ENCODE peak calls at places on chromosomes 1 and 21, in seven cellular contexts. One of them, this sample, is unnamed.

GRCh38 chr1:41672173-41672572 is 187.7 kb upstream of the EDN2 start:
- DNase-seq in BJ: peak; percentile 37
- DNase-seq in AG04450: peak; percentile 62
- DNase-seq in OCI-LY7: no peak
- DNase-seq in adrenal gland: no peak
- DNase-seq in PC-3: peak; percentile 94
- DNase-seq in GM12865: no peak
- DNase-seq in this sample: peak; percentile 64

GRCh38 chr1:117370071-117370470 is 2.8 kb downstream of the MAN1A2 start:
- DNase-seq in AG04450: no peak
- DNase-seq in PC-3: peak; percentile 24
- DNase-seq in BJ: no peak
- DNase-seq in GM12865: no peak
- DNase-seq in OCI-LY7: no peak
- DNase-seq in adrenal gland: no peak
- DNase-seq in this sample: no peak

GRCh38 chr1:55457874-55458273 is 242.7 kb upstream of the USP24 start:
- DNase-seq in adrenal gland: no peak
- DNase-seq in BJ: no peak
- DNase-seq in AG04450: no peak
- DNase-seq in PC-3: no peak
- DNase-seq in OCI-LY7: no peak
- DNase-seq in GM12865: no peak
- DNase-seq in this sample: no peak

GRCh38 chr1:238652346-238652968 is 733.9 kb upstream of the CHRM3 start:
- DNase-seq in OCI-LY7: no peak
- DNase-seq in AG04450: no peak
- DNase-seq in adrenal gland: no peak
- DNase-seq in PC-3: peak; percentile 62
- DNase-seq in GM12865: no peak
- DNase-seq in BJ: no peak
- DNase-seq in this sample: no peak

GRCh38 chr21:26194811-26195251 is 24.3 kb upstream of the APP start:
- DNase-seq in GM12865: no peak
- DNase-seq in adrenal gland: no peak
- DNase-seq in BJ: peak; percentile 58
- DNase-seq in AG04450: no peak
- DNase-seq in OCI-LY7: no peak
- DNase-seq in PC-3: no peak
- DNase-seq in this sample: no peak

GRCh38 chr1:16605532-16605931 is 7.8 kb downstream of the NBPF1 start:
- DNase-seq in OCI-LY7: no peak
- DNase-seq in AG04450: no peak
- DNase-seq in GM12865: no peak
- DNase-seq in PC-3: no peak
- DNase-seq in adrenal gland: no peak
- DNase-seq in BJ: no peak
- DNase-seq in this sample: no peak

GRCh38 chr1:3409737-3410434 is 44.6 kb upstream of the ARHGEF16 start:
- DNase-seq in GM12865: no peak
- DNase-seq in AG04450: no peak
- DNase-seq in BJ: no peak
- DNase-seq in PC-3: peak; percentile 80
- DNase-seq in OCI-LY7: no peak
- DNase-seq in adrenal gland: peak; percentile 38
- DNase-seq in this sample: peak; percentile 4

GRCh38 chr1:97088386-97088785 is 366.8 kb downstream of the PTBP2 start:
- DNase-seq in PC-3: no peak
- DNase-seq in BJ: no peak
- DNase-seq in AG04450: no peak
- DNase-seq in adrenal gland: no peak
- DNase-seq in GM12865: no peak
- DNase-seq in OCI-LY7: no peak
- DNase-seq in this sample: no peak

GRCh38 chr1:48341221-48341620 is 118.7 kb downstream of the SLC5A9 start:
- DNase-seq in PC-3: peak; percentile 25
- DNase-seq in GM12865: no peak
- DNase-seq in OCI-LY7: no peak
- DNase-seq in AG04450: no peak
- DNase-seq in adrenal gland: no peak
- DNase-seq in BJ: no peak
- DNase-seq in this sample: no peak

GRCh38 chr1:225914391-225914790 is 9.7 kb downstream of the PYCR2 start:
- DNase-seq in OCI-LY7: no peak
- DNase-seq in BJ: no peak
- DNase-seq in adrenal gland: no peak
- DNase-seq in AG04450: no peak
- DNase-seq in GM12865: no peak
- DNase-seq in PC-3: no peak
- DNase-seq in this sample: no peak

GRCh38 chr1:225908013-225908640 is 15.9 kb downstream of the PYCR2 start:
- DNase-seq in GM12865: no peak
- DNase-seq in AG04450: no peak
- DNase-seq in adrenal gland: no peak
- DNase-seq in BJ: no peak
- DNase-seq in OCI-LY7: no peak
- DNase-seq in PC-3: no peak
- DNase-seq in this sample: no peak

GRCh38 chr1:225909477-225909876 is 14.6 kb downstream of the PYCR2 start:
- DNase-seq in adrenal gland: no peak
- DNase-seq in GM12865: no peak
- DNase-seq in AG04450: no peak
- DNase-seq in OCI-LY7: no peak
- DNase-seq in PC-3: no peak
- DNase-seq in BJ: no peak
- DNase-seq in this sample: no peak

GRCh38 chr1:225908773-225909172 is 15.3 kb downstream of the PYCR2 start:
- DNase-seq in GM12865: no peak
- DNase-seq in AG04450: no peak
- DNase-seq in OCI-LY7: no peak
- DNase-seq in BJ: no peak
- DNase-seq in adrenal gland: no peak
- DNase-seq in PC-3: no peak
- DNase-seq in this sample: no peak

GRCh38 chr1:225911207-225912130 is 12.6 kb downstream of the PYCR2 start:
- DNase-seq in AG04450: no peak
- DNase-seq in GM12865: peak; percentile 72
- DNase-seq in BJ: no peak
- DNase-seq in OCI-LY7: no peak
- DNase-seq in PC-3: no peak
- DNase-seq in adrenal gland: peak; percentile 75
- DNase-seq in this sample: no peak
- H3K4me3 ChIP-seq in AG04450: peak overlapping the region; percentile 10
- H3K4me3 ChIP-seq in GM12865: no peak overlapping the region
- H3K4me3 ChIP-seq in BJ: no peak overlapping the region
- H3K4me3 ChIP-seq in OCI-LY7: no peak overlapping the region
- H3K4me3 ChIP-seq in PC-3: no peak overlapping the region
- H3K4me3 ChIP-seq in adrenal gland: peak overlapping the region; percentile 13
- H3K4me3 ChIP-seq in this sample: no peak overlapping the region

DNA sequence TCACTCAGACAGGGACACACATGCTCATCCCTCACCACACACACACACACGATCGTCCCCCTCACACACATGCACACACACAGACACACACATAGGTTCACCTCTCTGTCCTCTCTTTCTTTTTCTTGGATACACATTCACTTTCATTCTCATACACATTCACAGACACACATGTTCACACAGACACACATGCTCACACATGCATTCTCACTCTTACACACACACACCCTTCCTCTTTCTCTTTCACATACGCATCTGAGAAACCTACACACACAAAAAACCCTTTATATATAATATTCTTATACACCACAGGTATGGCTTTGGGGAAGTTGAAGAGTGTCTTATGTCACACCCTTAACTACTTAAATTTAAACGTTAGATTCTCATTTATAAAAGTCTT is 248.6 kb upstream of the RUNX1 start:
- DNase-seq in adrenal gland: no peak
- DNase-seq in BJ: no peak
- DNase-seq in PC-3: no peak
- DNase-seq in OCI-LY7: no peak
- DNase-seq in GM12865: no peak
- DNase-seq in AG04450: no peak
- DNase-seq in this sample: no peak
- TF ChIP-seq CTCF in adrenal gland: no peak
- TF ChIP-seq CTCF in BJ: no peak
- TF ChIP-seq CTCF in PC-3: no peak
- TF ChIP-seq CTCF in OCI-LY7: no peak
- TF ChIP-seq CTCF in GM12865: no peak
- TF ChIP-seq CTCF in AG04450: no peak
- TF ChIP-seq CTCF in this sample: no peak

GRCh38 chr1:151512801-151513625 is 1.8 kb downstream of the CGN start:
- DNase-seq in GM12865: no peak
- DNase-seq in AG04450: no peak
- DNase-seq in adrenal gland: no peak
- DNase-seq in OCI-LY7: no peak
- DNase-seq in BJ: no peak
- DNase-seq in PC-3: peak; percentile 95
- DNase-seq in this sample: no peak
- H3K4me3 ChIP-seq in GM12865: no peak overlapping the region
- H3K4me3 ChIP-seq in AG04450: no peak overlapping the region
- H3K4me3 ChIP-seq in adrenal gland: no peak overlapping the region
- H3K4me3 ChIP-seq in OCI-LY7: no peak overlapping the region
- H3K4me3 ChIP-seq in BJ: no peak overlapping the region
- H3K4me3 ChIP-seq in PC-3: peak overlapping the region; percentile 84
- H3K4me3 ChIP-seq in this sample: no peak overlapping the region

DNA sequence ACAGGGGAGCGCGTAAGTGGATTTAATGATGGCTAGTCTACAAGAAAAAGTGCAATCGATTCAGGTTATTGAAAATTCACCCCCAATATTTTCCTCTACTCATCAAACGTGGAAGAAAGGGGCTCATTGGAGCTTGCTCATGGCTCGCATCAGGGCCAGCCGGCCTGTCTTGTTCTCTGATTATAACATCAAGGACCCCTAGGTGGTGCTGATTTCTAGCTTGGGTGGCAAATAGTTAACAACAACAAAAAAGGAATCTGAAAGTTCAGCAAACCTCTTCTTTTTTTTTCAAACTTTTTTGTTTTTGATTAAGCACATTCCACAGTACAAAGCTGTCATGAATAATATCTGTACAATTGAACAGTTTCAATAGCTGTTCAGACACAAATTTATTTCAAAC is 35.8 kb upstream of the SOD1 start:
- DNase-seq in adrenal gland: no peak
- DNase-seq in AG04450: no peak
- DNase-seq in GM12865: peak; percentile 24
- DNase-seq in BJ: no peak
- DNase-seq in PC-3: peak; percentile 26
- DNase-seq in OCI-LY7: peak; percentile 45
- DNase-seq in this sample: no peak
- TF ChIP-seq CTCF in adrenal gland: no peak
- TF ChIP-seq CTCF in AG04450: peak; percentile 21
- TF ChIP-seq CTCF in GM12865: peak; percentile 12
- TF ChIP-seq CTCF in BJ: no peak
- TF ChIP-seq CTCF in PC-3: peak; percentile 47
- TF ChIP-seq CTCF in OCI-LY7: peak; percentile 73
- TF ChIP-seq CTCF in this sample: no peak

GRCh38 chr1:87131809-87132663 is 196.6 kb upstream of the LMO4 start:
- DNase-seq in PC-3: peak; percentile 79
- DNase-seq in AG04450: no peak
- DNase-seq in GM12865: peak; percentile 84
- DNase-seq in OCI-LY7: peak; percentile 83
- DNase-seq in adrenal gland: peak; percentile 78
- DNase-seq in BJ: no peak
- DNase-seq in this sample: no peak
- H3K4me3 ChIP-seq in PC-3: peak overlapping the region; percentile 64
- H3K4me3 ChIP-seq in AG04450: peak overlapping the region; percentile 54
- H3K4me3 ChIP-seq in GM12865: peak overlapping the region; percentile 62
- H3K4me3 ChIP-seq in OCI-LY7: peak overlapping the region; percentile 64
- H3K4me3 ChIP-seq in adrenal gland: peak overlapping the region; percentile 10
- H3K4me3 ChIP-seq in BJ: peak overlapping the region; percentile 20
- H3K4me3 ChIP-seq in this sample: peak overlapping the region; percentile 50